ENCODE peak calls at places on chromosomes 13 and 19, in six cellular contexts. H is hypothalamus; V is stimulated activated CD4-positive, alpha-beta T cell treated with anti-CD3 and anti-CD28 coated beads, Interleukin-1b, Interleukin-23, amount 100 ng/mL, for 1 hour; P is transverse colon; Y is EH; X is lung. F is an unnamed sample.

GRCh38 chr13:21913010-21913409 is 242.1 kb downstream of the FGF9 start:
- DNase-seq in H (no peak), V (no peak), P (no peak), Y (no peak), X (no peak), F (no peak)

GRCh38 chr13:73720216-73720840 is 413.9 kb downstream of the KLF12 start:
- DNase-seq in H (no peak), V (no peak), P (no peak), Y (peak; percentile 23), X (no peak), F (no peak)

GRCh38 chr13:105139380-105140285 is 1395.8 kb downstream of the EFNB2 start:
- DNase-seq in H (no peak), V (peak; percentile 6), P (peak; percentile 33), Y (no peak), X (peak; percentile 40), F (peak; percentile 67)

GRCh38 chr19:2150794-2151338 is 500 bp downstream of the AP3D1 start:
- DNase-seq in H (no peak), V (no peak), P (peak; percentile 35), Y (peak; percentile 16), X (peak; percentile 38), F (peak; percentile 52)

GRCh38 chr13:39682788-39683187 is 27.3 kb downstream of the COG6 start:
- DNase-seq in H (no peak), V (no peak), P (no peak), Y (no peak), X (no peak), F (no peak)

GRCh38 chr13:112952759-112953541 is 16.1 kb upstream of the MCF2L start:
- DNase-seq in H (no peak), V (no peak), P (no peak), Y (no peak), X (no peak), F (peak; percentile 22)

GRCh38 chr13:41707192-41707858 is 250.0 kb downstream of the RGCC start:
- DNase-seq in H (no peak), V (no peak), P (no peak), Y (peak; percentile 38), X (no peak), F (no peak)

GRCh38 chr13:94318418-94318817 is 161.1 kb downstream of the DCT start:
- DNase-seq in H (no peak), V (no peak), P (no peak), Y (peak; percentile 16), X (no peak), F (no peak)

GRCh38 chr13:83549671-83550070 is 332.6 kb downstream of the SLITRK1 start:
- DNase-seq in H (no peak), V (no peak), P (no peak), Y (no peak), X (no peak), F (no peak)

GRCh38 chr19:14545716-14546082 is 16.3 kb downstream of the TECR start:
- DNase-seq in H (no peak), V (no peak), P (no peak), Y (no peak), X (no peak), F (no peak)

GRCh38 chr13:77678691-77679090 is 18.8 kb upstream of the SLAIN1 start:
- DNase-seq in H (no peak), V (no peak), P (no peak), Y (no peak), X (no peak), F (no peak)

GRCh38 chr19:1400281-1401137 is 833 bp downstream of the GAMT start:
- DNase-seq in H (no peak), V (no peak), P (no peak), Y (peak; percentile 53), X (no peak), F (no peak)

GRCh38 chr13:53217221-53217620 is 188.6 kb downstream of the OLFM4 start:
- DNase-seq in H (no peak), V (no peak), P (no peak), Y (no peak), X (no peak), F (no peak)

GRCh38 chr19:4776436-4777205 is 14.9 kb upstream of the FEM1A start:
- DNase-seq in H (no peak), V (no peak), P (no peak), Y (peak; percentile 14), X (no peak), F (no peak)

GRCh38 chr19:38975214-38975860 is at the start of gene FBXO17:
- DNase-seq in H (peak; percentile 12), V (no peak), P (peak; percentile 27), Y (peak; percentile 68), X (peak; percentile 32), F (peak; percentile 53)

GRCh38 chr13:108214511-108215383 is 589 bp downstream of the LIG4 start:
- DNase-seq in H (no peak), V (no peak), P (no peak), Y (peak; percentile 4), X (no peak), F (peak; percentile 36)

GRCh38 chr13:104318121-104318520 is 1251.9 kb upstream of the SLC10A2 start:
- DNase-seq in H (no peak), V (no peak), P (no peak), Y (no peak), X (no peak), F (no peak)

GRCh38 chr19:18733196-18733647 is 49.7 kb downstream of the CRTC1 start:
- DNase-seq in H (no peak), V (no peak), P (peak; percentile 19), Y (peak; percentile 24), X (no peak), F (no peak)